ENCODE peak calls at places on chromosomes 2 and 18, in five cellular contexts. N, W, B, P and Y are unnamed samples.

GRCh38 chr18:45231606-45232005 is 383.7 kb upstream of the SLC14A2 start:
- DNase-seq in B (no peak), N (no peak), W (no peak), P (no peak), Y (no peak)

GRCh38 chr2:55431982-55432627 is 12.4 kb upstream of the CCDC88A start:
- DNase-seq in W (peak; percentile 29), B (no peak), N (no peak), P (peak; percentile 47), Y (peak; percentile 75)

GRCh38 chr18:24659837-24660720 is 199.6 kb downstream of the HRH4 start:
- DNase-seq in P (no peak), W (no peak), B (peak; percentile 63), N (peak; percentile 65), Y (peak; percentile 2)

GRCh38 chr2:162344617-162344950 is 652 bp downstream of the GCA start:
- DNase-seq in W (no peak), B (no peak), P (no peak), N (no peak), Y (peak; percentile 1)

GRCh38 chr2:218859556-218859993 is at the start of gene WNT6:
- DNase-seq in N (no peak), W (no peak), B (no peak), P (no peak), Y (peak; percentile 68)

GRCh38 chr18:76633504-76634259 is 138.6 kb upstream of the ZNF516 start:
- DNase-seq in P (no peak), N (no peak), B (no peak), W (no peak), Y (no peak)

GRCh38 chr2:45554073-45554742 is 56.9 kb downstream of the SRBD1 start:
- DNase-seq in N (no peak), P (peak; percentile 16), W (no peak), B (no peak), Y (peak; percentile 46)

GRCh38 chr2:31137211-31138036 is 816 bp downstream of the GALNT14 start:
- DNase-seq in B (peak; percentile 34), N (no peak), W (no peak), P (peak; percentile 2), Y (peak; percentile 54)

GRCh38 chr2:166494140-166494544 is at the start of gene SCN7A:
- DNase-seq in B (peak; percentile 72), N (no peak), P (peak; percentile 24), W (no peak), Y (peak; percentile 74)

GRCh38 chr2:193272011-193272410 is 1077.3 kb upstream of the TMEFF2 start:
- DNase-seq in N (no peak), P (no peak), W (no peak), B (no peak), Y (no peak)

GRCh38 chr2:237892936-237893595 is 33.6 kb downstream of the RAMP1 start:
- DNase-seq in B (no peak), W (no peak), P (no peak), N (no peak), Y (no peak)

GRCh38 chr2:148165975-148166374 is 145.1 kb downstream of the MBD5 start:
- DNase-seq in B (no peak), N (no peak), P (no peak), W (no peak), Y (no peak)

GRCh38 chr2:3142210-3142609 is 235.4 kb downstream of the EIPR1 start:
- DNase-seq in W (no peak), N (no peak), P (no peak), B (no peak), Y (no peak)

GRCh38 chr2:9990735-9991134 is 39.2 kb downstream of the GRHL1 start:
- DNase-seq in N (peak; percentile 74), P (no peak), W (no peak), B (no peak), Y (no peak)

GRCh38 chr2:96868555-96869280 is 1.2 kb downstream of the SEMA4C start:
- DNase-seq in W (peak; percentile 54), P (peak; percentile 95), N (peak; percentile 95), B (peak; percentile 92), Y (peak; percentile 97)

GRCh38 chr2:232667989-232668583 is 29.0 kb upstream of the GIGYF2 start:
- DNase-seq in P (no peak), N (no peak), W (no peak), B (no peak), Y (no peak)

GRCh38 chr2:100840519-100840918 is 20.6 kb downstream of the NPAS2 start:
- DNase-seq in P (no peak), N (no peak), B (no peak), W (no peak), Y (no peak)

GRCh38 chr18:36307513-36307912 is 10.0 kb downstream of the FHOD3 start:
- DNase-seq in W (no peak), P (peak; percentile 23), N (no peak), B (no peak), Y (no peak)

GRCh38 chr18:61400016-61400630 is 66.9 kb downstream of the CDH20 start:
- DNase-seq in W (no peak), P (no peak), B (no peak), N (no peak), Y (peak; percentile 40)

GRCh38 chr2:109531221-109531620 is 82.5 kb downstream of the SEPTIN10 start:
- DNase-seq in W (no peak), N (peak; percentile 31), B (no peak), P (no peak), Y (no peak)

GRCh38 chr2:189698020-189698887 is 23.8 kb downstream of the ANKAR start:
- DNase-seq in P (peak; percentile 59), W (peak; percentile 41), N (peak; percentile 70), B (no peak), Y (peak; percentile 86)

GRCh38 chr2:189515264-189515663 is 65.3 kb downstream of the SLC40A1 start:
- DNase-seq in W (no peak), P (peak; percentile 73), N (no peak), B (no peak), Y (peak; percentile 24)

GRCh38 chr2:236661762-236662110 is 92.1 kb downstream of the ACKR3 start:
- DNase-seq in B (peak; percentile 67), N (peak; percentile 59), P (no peak), W (no peak), Y (peak; percentile 42)

GRCh38 chr2:97706708-97707345 is 6.5 kb upstream of the ZAP70 start:
- DNase-seq in B (no peak), W (no peak), N (peak; percentile 9), P (no peak), Y (no peak)

GRCh38 chr2:230441188-230441897 is 25.3 kb downstream of the SP100 start:
- DNase-seq in N (peak; percentile 72), P (peak; percentile 34), W (no peak), B (no peak), Y (peak; percentile 87)

GRCh38 chr18:57906852-57907251 is 103.7 kb upstream of the ATP8B1 start:
- DNase-seq in N (no peak), W (no peak), P (no peak), B (no peak), Y (no peak)

GRCh38 chr2:46460241-46460921 is 19.0 kb upstream of the TMEM247 start:
- DNase-seq in W (no peak), P (no peak), N (no peak), B (peak; percentile 74), Y (no peak)

GRCh38 chr18:44568343-44568742 is 112.3 kb upstream of the SETBP1 start:
- DNase-seq in B (no peak), P (no peak), N (no peak), W (no peak), Y (peak; percentile 17)

DNA sequence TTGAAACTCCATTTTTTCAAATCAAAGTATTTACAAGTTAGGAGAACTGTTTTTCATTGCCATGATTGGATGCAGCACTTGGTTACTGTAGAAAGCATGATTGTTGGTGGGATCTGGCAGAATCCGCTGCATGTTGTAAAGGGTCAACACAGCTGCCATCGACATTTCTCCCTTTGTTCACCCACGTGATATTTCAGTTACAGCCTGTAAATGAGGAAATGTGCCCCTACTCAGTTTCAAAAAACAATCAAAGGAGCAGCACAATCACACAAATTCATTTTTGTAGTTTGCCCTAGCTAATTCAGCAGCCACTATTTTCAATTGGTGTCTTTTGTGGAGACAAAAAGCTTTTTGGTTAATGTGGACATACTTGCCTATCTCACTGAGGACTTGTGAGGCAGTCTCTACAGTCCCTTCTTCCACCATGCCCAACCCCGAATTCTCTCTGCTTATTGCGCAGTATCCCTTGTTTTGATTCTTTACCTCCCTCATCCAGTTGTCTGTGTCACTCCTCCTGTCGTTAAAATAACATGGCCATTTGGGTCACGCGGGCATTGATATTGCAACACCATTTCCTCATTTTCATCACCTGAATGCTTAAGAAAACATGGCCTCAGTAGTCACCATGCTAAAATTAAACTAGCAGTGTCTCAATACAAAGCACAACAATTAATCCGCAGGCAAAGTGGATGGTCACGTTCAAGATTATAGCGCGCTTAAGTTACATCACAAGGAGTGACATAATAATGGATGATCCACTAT is 6.4 kb upstream of the PROC start:
- DNase-seq in P (no peak), N (peak; percentile 72), W (no peak), B (peak; percentile 72), Y (peak; percentile 8)
- H3K4me1 ChIP-seq in P (peaks cover 41% of the 10 kb centered on the region), N (peaks cover 19% of the 10 kb centered on the region), W (peaks cover 48% of the 10 kb centered on the region), B (no peaks in the 10 kb centered on the region), Y (peaks cover 65% of the 10 kb centered on the region)

DNA sequence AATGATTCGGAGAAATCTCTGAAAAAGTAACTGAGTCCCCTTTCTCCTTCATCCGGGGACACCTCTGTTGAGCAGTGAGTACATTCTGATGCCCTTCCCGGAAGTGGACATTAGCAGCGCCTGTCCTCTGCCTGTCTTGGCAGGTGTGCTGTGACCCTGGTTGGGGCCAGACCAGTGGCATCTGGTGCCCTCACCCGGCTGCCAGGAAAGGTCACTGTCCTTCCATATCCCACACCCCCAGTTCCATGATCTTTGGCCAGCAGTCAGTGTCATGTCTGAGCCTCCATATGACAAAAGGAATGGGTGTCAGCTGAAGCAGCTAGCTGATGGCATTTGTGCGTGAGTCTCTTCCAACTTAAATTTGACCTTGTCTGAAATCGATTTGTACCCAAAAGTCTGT is 128.1 kb downstream of the NCK2 start:
- DNase-seq in B (peak; percentile 21), P (no peak), N (no peak), W (no peak), Y (no peak)
- H3K4me1 ChIP-seq in B (no peaks in the 10 kb centered on the region), P (peaks cover 33% of the 10 kb centered on the region), N (no peaks in the 10 kb centered on the region), W (peaks cover 10% of the 10 kb centered on the region), Y (peaks cover 29% of the 10 kb centered on the region)

GRCh38 chr2:192228685-192229084 is 34.0 kb upstream of the TMEFF2 start:
- DNase-seq in P (no peak), B (no peak), W (no peak), N (no peak), Y (no peak)
- H3K4me1 ChIP-seq in P (no peaks in the 10 kb centered on the region), B (no peaks in the 10 kb centered on the region), W (no peaks in the 10 kb centered on the region), N (no peaks in the 10 kb centered on the region), Y (no peaks in the 10 kb centered on the region)

GRCh38 chr2:68850524-68850923 is 20.7 kb downstream of the BMP10 start:
- DNase-seq in N (no peak), W (no peak), B (no peak), P (no peak), Y (no peak)

GRCh38 chr2:68855550-68855949 is 15.6 kb downstream of the BMP10 start:
- DNase-seq in B (no peak), P (no peak), W (no peak), N (no peak), Y (no peak)

GRCh38 chr2:68857446-68857845 is 13.8 kb downstream of the BMP10 start:
- DNase-seq in N (no peak), W (no peak), B (no peak), P (no peak), Y (no peak)

GRCh38 chr2:68853035-68853434 is 18.2 kb downstream of the BMP10 start:
- DNase-seq in P (peak; percentile 66), B (no peak), W (no peak), N (no peak), Y (no peak)

DNA sequence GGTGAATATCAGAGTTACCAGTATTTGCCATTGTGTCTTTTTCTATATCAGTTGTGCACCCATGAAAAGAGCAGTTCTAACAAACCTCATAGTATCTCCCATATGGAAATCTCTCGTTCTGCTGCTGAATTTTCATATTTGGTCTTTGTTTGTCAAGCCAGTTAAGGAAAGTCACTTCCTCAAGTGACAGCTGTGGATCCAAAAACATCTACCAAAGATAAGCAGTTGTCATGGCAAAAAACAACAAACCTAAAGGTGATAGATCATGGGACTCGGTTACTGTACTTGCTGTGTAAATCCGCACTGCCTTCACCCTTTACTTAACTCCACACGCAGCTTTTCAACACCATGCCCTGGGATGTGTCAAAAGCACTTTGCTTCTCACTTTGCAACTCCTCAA is 17.3 kb downstream of the BMP10 start:
- DNase-seq in N (no peak), P (no peak), B (no peak), W (no peak), Y (no peak)
- H3K4me1 ChIP-seq in N (no peaks in the 10 kb centered on the region), P (no peaks in the 10 kb centered on the region), B (no peaks in the 10 kb centered on the region), W (no peaks in the 10 kb centered on the region), Y (no peaks in the 10 kb centered on the region)